ENCODE peak calls at places on chromosomes 7 and 10, in six cellular contexts. C is dorsolateral prefrontal cortex, O is lower leg skin, L is cardiac muscle cell, N is aorta, T is heart left ventricle. D is an unnamed sample.

GRCh38 chr10:133142523-133143199 is 17.4 kb upstream of the KNDC1 start:
- DNase-seq in C (no peak), O (no peak), N (peak; percentile 37), L (no peak), T (no peak), D (no peak)

GRCh38 chr7:155796381-155797261 is 15.6 kb downstream of the SHH start:
- DNase-seq in T (peak; percentile 46), O (no peak), C (peak; percentile 61), L (peak; percentile 57), N (peak; percentile 71), D (peak; percentile 50)

GRCh38 chr10:58969578-58969977 is 206.9 kb upstream of the PHYHIPL start:
- DNase-seq in N (no peak), O (no peak), C (no peak), L (peak; percentile 56), T (no peak), D (peak; percentile 29)

GRCh38 chr10:21675157-21675796 is 141.2 kb downstream of the MLLT10 start:
- DNase-seq in L (peak; percentile 53), O (no peak), N (no peak), C (no peak), T (no peak), D (peak; percentile 61)

GRCh38 chr7:110388451-110388850 is 702.5 kb upstream of the LRRN3 start:
- DNase-seq in T (no peak), N (no peak), O (no peak), C (no peak), L (no peak), D (no peak)

GRCh38 chr10:103747193-103747865 is 108.0 kb downstream of the SH3PXD2A start:
- DNase-seq in O (no peak), L (no peak), C (no peak), T (no peak), N (no peak), D (no peak)

GRCh38 chr7:1725199-1725701 is 55.2 kb downstream of the ELFN1 start:
- DNase-seq in C (peak; percentile 71), N (no peak), T (peak; percentile 86), L (peak; percentile 21), O (no peak), D (peak; percentile 15)

GRCh38 chr10:16809074-16809718 is 8.0 kb downstream of the RSU1 start:
- DNase-seq in O (no peak), C (peak; percentile 35), T (peak; percentile 37), L (peak; percentile 68), N (no peak), D (peak; percentile 61)

GRCh38 chr7:36967387-36967786 is 243.1 kb upstream of the AOAH start:
- DNase-seq in O (no peak), C (peak; percentile 71), T (peak; percentile 67), L (peak; percentile 82), N (peak; percentile 67), D (peak; percentile 83)

GRCh38 chr7:99197498-99197897 is 10.4 kb downstream of the KPNA7 start:
- DNase-seq in T (no peak), N (no peak), O (no peak), L (no peak), C (no peak), D (no peak)

GRCh38 chr10:124997791-124998623 is 56.1 kb downstream of the ZRANB1 start:
- DNase-seq in L (no peak), O (peak; percentile 82), T (no peak), N (peak; percentile 65), C (no peak), D (no peak)

GRCh38 chr7:82247814-82248433 is 195.7 kb downstream of the CACNA2D1 start:
- DNase-seq in O (no peak), C (no peak), L (peak; percentile 32), T (no peak), N (no peak), D (peak; percentile 34)

GRCh38 chr10:49512121-49512809 is 26.7 kb downstream of the ERCC6 start:
- DNase-seq in C (no peak), L (peak; percentile 55), N (no peak), O (no peak), T (no peak), D (peak; percentile 55)

GRCh38 chr7:15424468-15424867 is 137.3 kb downstream of the AGMO start:
- DNase-seq in O (no peak), T (no peak), N (no peak), L (no peak), C (no peak), D (no peak)

GRCh38 chr7:5296627-5297226 is 14.0 kb downstream of the SLC29A4 start:
- DNase-seq in C (no peak), N (no peak), L (no peak), T (no peak), O (no peak), D (no peak)

GRCh38 chr7:116573541-116573940 is 48.7 kb downstream of the CAV1 start:
- DNase-seq in O (no peak), C (no peak), T (no peak), N (no peak), L (no peak), D (no peak)

GRCh38 chr10:114042895-114043531 is 653 bp upstream of the ADRB1 start:
- DNase-seq in O (peak; percentile 86), L (no peak), C (no peak), N (peak; percentile 49), T (peak; percentile 42), D (no peak)

GRCh38 chr10:103635580-103635979 is 142.1 kb downstream of the NEURL1 start:
- DNase-seq in C (peak; percentile 50), N (no peak), T (no peak), O (no peak), L (no peak), D (no peak)

GRCh38 chr10:49185213-49185612 is 3.0 kb downstream of the TMEM273 start:
- DNase-seq in O (peak; percentile 36), T (no peak), C (no peak), L (no peak), N (no peak), D (no peak)

GRCh38 chr10:30228638-30229037 is 120.4 kb downstream of the MTPAP start:
- DNase-seq in N (peak; percentile 77), O (no peak), T (no peak), L (peak; percentile 4), C (no peak), D (peak; percentile 12)

GRCh38 chr10:112913661-112914287 is 36.3 kb upstream of the TCF7L2 start:
- DNase-seq in L (no peak), N (no peak), O (no peak), C (no peak), T (no peak), D (no peak)

GRCh38 chr10:104706886-104707285 is 65.8 kb downstream of the SORCS3 start:
- DNase-seq in N (no peak), C (no peak), T (no peak), L (no peak), O (no peak), D (no peak)

GRCh38 chr7:84190016-84190705 is 4.4 kb downstream of the SEMA3A start:
- DNase-seq in L (no peak), O (no peak), N (no peak), T (no peak), C (no peak), D (no peak)

GRCh38 chr7:84194484-84195260 is at the start of gene SEMA3A:
- DNase-seq in C (no peak), T (peak; percentile 17), L (peak; percentile 80), O (no peak), N (peak; percentile 46), D (peak; percentile 80)

GRCh38 chr7:84191261-84191660 is 3.3 kb downstream of the SEMA3A start:
- DNase-seq in O (no peak), C (no peak), L (no peak), T (no peak), N (no peak), D (no peak)

GRCh38 chr7:84193787-84194186 is 802 bp downstream of the SEMA3A start:
- DNase-seq in N (no peak), T (no peak), C (no peak), O (no peak), L (no peak), D (no peak)

DNA sequence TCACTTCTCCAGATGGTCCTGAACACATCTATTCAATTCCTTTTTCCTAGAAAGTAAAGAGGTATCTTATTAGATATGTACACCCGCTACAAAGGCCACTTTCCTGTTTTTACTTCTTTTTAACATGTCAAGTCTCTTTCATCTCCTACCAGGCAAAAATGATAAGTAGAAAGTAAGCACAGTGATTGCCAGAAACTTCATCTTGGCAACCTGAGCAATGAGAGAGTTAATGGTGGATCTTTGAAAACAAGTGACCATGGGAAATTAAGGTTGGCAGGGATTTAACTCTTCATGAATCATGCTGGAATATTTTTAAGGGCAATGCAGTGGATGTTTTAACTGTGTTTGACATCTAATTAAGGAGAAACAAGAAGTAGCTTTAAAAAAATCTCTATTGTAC is 2.7 kb downstream of the SEMA3A start:
- DNase-seq in O (no peak), C (no peak), T (no peak), L (no peak), N (no peak), D (peak; percentile 12)
- H3K4me3 ChIP-seq in O (no peak overlapping the region), C (no peak overlapping the region), T (peak overlapping the region; percentile 48), L (peak overlapping the region; percentile 56), N (no peak overlapping the region), D (no peak overlapping the region)

DNA sequence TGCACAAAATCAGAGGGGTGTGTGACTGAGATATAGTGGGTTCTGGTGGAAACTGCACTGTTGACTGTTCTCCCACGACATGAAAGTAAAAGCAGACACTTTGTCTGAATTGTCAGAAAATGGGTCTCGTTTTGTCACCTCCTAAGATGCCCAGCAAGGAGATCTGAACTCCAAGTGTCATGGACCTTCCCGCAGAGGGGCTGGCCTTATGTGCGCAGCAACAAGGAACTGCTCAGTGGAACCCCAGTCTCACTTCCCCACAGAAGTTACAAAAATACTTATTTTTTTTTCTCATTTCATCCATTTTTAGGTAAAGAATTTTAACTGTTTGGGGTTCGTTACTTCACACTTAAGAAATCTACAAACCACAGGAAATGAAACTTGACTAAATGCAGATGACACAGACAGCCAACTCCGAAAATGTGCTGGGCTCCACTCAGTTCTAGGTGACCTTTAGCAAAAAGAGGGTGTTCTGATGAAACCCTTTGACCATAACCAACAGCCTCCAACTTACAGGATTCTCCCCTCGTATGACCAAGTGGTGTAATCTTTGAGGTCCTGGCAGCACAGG is 115.0 kb downstream of the FAM107B start:
- DNase-seq in O (no peak), T (peak; percentile 12), L (peak; percentile 42), N (peak; percentile 80), C (no peak), D (no peak)
- H3K4me3 ChIP-seq in O (no peak overlapping the region), T (no peak overlapping the region), L (no peak overlapping the region), N (no peak overlapping the region), C (no peak overlapping the region), D (no peak overlapping the region)

GRCh38 chr10:653991-654646 is 35.3 kb downstream of the DIP2C start:
- DNase-seq in L (peak; percentile 16), O (no peak), C (no peak), N (no peak), T (no peak), D (no peak)
- H3K4me3 ChIP-seq in L (no peak overlapping the region), O (no peak overlapping the region), C (peak overlapping the region; percentile 15), N (no peak overlapping the region), T (no peak overlapping the region), D (no peak overlapping the region)

GRCh38 chr10:7706534-7707073 is 3.5 kb downstream of the ITIH2 start:
- DNase-seq in L (no peak), T (no peak), C (no peak), N (no peak), O (no peak), D (no peak)
- H3K4me3 ChIP-seq in L (no peak overlapping the region), T (no peak overlapping the region), C (no peak overlapping the region), N (no peak overlapping the region), O (no peak overlapping the region), D (no peak overlapping the region)

D was measured in cardiac fibroblast.